ENCODE peak calls at places on chromosomes 6 and 20, in six cellular contexts. N is fibroblast of pulmonary artery, Q is fibroblast of mammary gland, P is AG10803, M is psoas muscle, A is PC-9. V is an unnamed sample.

GRCh38 chr20:25309395-25310267 is 61.7 kb downstream of the PYGB start:
- DNase-seq in Q (peak; percentile 97), A (peak; percentile 64), N (peak; percentile 50), M (no peak), P (peak; percentile 86), V (peak; percentile 83)

GRCh38 chr20:47524385-47524784 is 22.7 kb downstream of the NCOA3 start:
- DNase-seq in M (no peak), Q (no peak), P (no peak), N (no peak), A (no peak), V (no peak)

GRCh38 chr20:10578607-10579006 is 95.2 kb downstream of the JAG1 start:
- DNase-seq in A (no peak), M (no peak), Q (peak; percentile 72), N (peak; percentile 72), P (peak; percentile 49), V (peak; percentile 12)

GRCh38 chr6:127933852-127934840 is 33.3 kb upstream of the THEMIS start:
- DNase-seq in P (no peak), M (no peak), A (no peak), Q (no peak), N (no peak), V (no peak)

GRCh38 chr20:4150095-4150492 is 134.7 kb upstream of the RNF24 start:
- DNase-seq in P (peak; percentile 60), N (peak; percentile 69), Q (peak; percentile 54), A (no peak), M (no peak), V (peak; percentile 82)

GRCh38 chr6:22717906-22718305 is 148.5 kb downstream of the HDGFL1 start:
- DNase-seq in N (no peak), A (no peak), M (no peak), P (no peak), Q (no peak), V (no peak)

GRCh38 chr6:26003102-26003694 is 40.6 kb downstream of the TRIM38 start:
- DNase-seq in M (peak; percentile 57), N (peak; percentile 71), Q (peak; percentile 64), P (peak; percentile 49), A (peak; percentile 61), V (peak; percentile 74)

GRCh38 chr6:126067080-126067479 is 80.7 kb downstream of the TRMT11 start:
- DNase-seq in N (no peak), M (no peak), A (no peak), Q (peak; percentile 25), P (peak; percentile 40), V (no peak)

GRCh38 chr6:16481680-16482079 is 243.3 kb downstream of the GMPR start:
- DNase-seq in P (no peak), Q (no peak), N (no peak), A (no peak), M (no peak), V (no peak)

GRCh38 chr20:40672095-40672494 is 16.9 kb downstream of the MAFB start:
- DNase-seq in A (no peak), M (no peak), P (no peak), Q (no peak), N (no peak), V (no peak)

GRCh38 chr6:153357391-153357790 is 226.3 kb upstream of the RGS17 start:
- DNase-seq in Q (no peak), M (no peak), A (no peak), N (no peak), P (no peak), V (no peak)

GRCh38 chr6:1871936-1872335 is 262.2 kb downstream of the FOXC1 start:
- DNase-seq in M (no peak), P (no peak), N (no peak), A (no peak), Q (no peak), V (peak; percentile 20)

GRCh38 chr6:156807028-156807427 is 29.9 kb downstream of the ARID1B start:
- DNase-seq in N (no peak), Q (no peak), A (no peak), P (no peak), M (no peak), V (no peak)

GRCh38 chr20:36645998-36646397 is at the start of gene SLA2:
- DNase-seq in N (no peak), P (no peak), M (no peak), Q (no peak), A (no peak), V (no peak)

GRCh38 chr6:404685-405423 is 13.3 kb downstream of the IRF4 start:
- DNase-seq in M (no peak), P (no peak), N (no peak), A (no peak), Q (no peak), V (no peak)

GRCh38 chr6:151054304-151054703 is 185.5 kb upstream of the AKAP12 start:
- DNase-seq in N (peak; percentile 82), Q (peak; percentile 36), M (no peak), A (no peak), P (no peak), V (no peak)

GRCh38 chr6:45458672-45459071 is 80.9 kb upstream of the SUPT3H start:
- DNase-seq in A (no peak), M (no peak), P (no peak), Q (no peak), N (no peak), V (no peak)

GRCh38 chr6:133796235-133796634 is 92.7 kb upstream of the TCF21 start:
- DNase-seq in N (no peak), A (no peak), M (no peak), P (no peak), Q (no peak), V (no peak)

GRCh38 chr6:129893513-129894098 is 32.5 kb upstream of the TMEM244 start:
- DNase-seq in N (peak; percentile 60), A (no peak), P (peak; percentile 45), Q (peak; percentile 66), M (no peak), V (peak; percentile 25)

GRCh38 chr6:29814379-29815117 is 13.1 kb upstream of the HLA-G start:
- DNase-seq in N (no peak), P (no peak), Q (no peak), M (no peak), A (no peak), V (no peak)

GRCh38 chr20:17023811-17024210 is 203.0 kb upstream of the PCSK2 start:
- DNase-seq in M (no peak), A (no peak), Q (no peak), N (no peak), P (no peak), V (no peak)

GRCh38 chr20:4113996-4114603 is 98.7 kb upstream of the RNF24 start:
- DNase-seq in M (no peak), P (no peak), A (no peak), N (no peak), Q (no peak), V (no peak)

GRCh38 chr6:99993533-99994251 is at the start of gene MCHR2:
- DNase-seq in A (no peak), N (no peak), P (no peak), M (no peak), Q (no peak), V (peak; percentile 61)

GRCh38 chr20:17229256-17229655 is 2.4 kb downstream of the PCSK2 start:
- DNase-seq in Q (no peak), A (no peak), M (no peak), N (no peak), P (no peak), V (no peak)

GRCh38 chr20:54155736-54156317 is 18.0 kb downstream of the CYP24A1 start:
- DNase-seq in Q (no peak), P (no peak), N (no peak), A (no peak), M (no peak), V (no peak)

GRCh38 chr20:11569163-11569562 is 348.5 kb upstream of the BTBD3 start:
- DNase-seq in A (no peak), P (no peak), N (no peak), Q (no peak), M (no peak), V (no peak)

GRCh38 chr20:1430004-1430451 is 36.6 kb downstream of the NSFL1C start:
- DNase-seq in P (peak; percentile 86), N (peak; percentile 92), Q (peak; percentile 97), M (no peak), A (no peak), V (peak; percentile 22)

V was measured in GM03348.